ENCODE peak calls at places on chromosomes 2 and 18, in seven cellular contexts. J is posterior cingulate gyrus, V is dermis blood vessel endothelial cell, K is HT1080, B is PC-3, C is NB4, W is left ventricle myocardium inferior. F is an unnamed sample.

GRCh38 chr2:233252227-233252626 is 754 bp downstream of the ATG16L1 start:
- DNase-seq in J (no peak), V (peak), K (no peak), B (no peak), C (peak), W (no peak), F (peak)

GRCh38 chr2:226515344-226516055 is 284.1 kb downstream of the IRS1 start:
- DNase-seq in J (no peak), V (no peak), K (no peak), B (no peak), C (no peak), W (no peak), F (no peak)

GRCh38 chr2:226791056-226791486 is 8.5 kb downstream of the IRS1 start:
- DNase-seq in J (no peak), V (peak), K (no peak), B (no peak), C (no peak), W (no peak), F (peak)

GRCh38 chr2:150624001-150624401 is 136.5 kb upstream of the RND3 start:
- DNase-seq in J (no peak), V (peak), K (peak), B (peak), C (peak), W (no peak), F (no peak)

GRCh38 chr2:30335981-30336538 is 104.7 kb downstream of the LBH start:
- DNase-seq in J (no peak), V (no peak), K (no peak), B (no peak), C (no peak), W (no peak), F (no peak)

GRCh38 chr2:142874293-142874814 is 3.1 kb upstream of the KYNU start:
- DNase-seq in J (no peak), V (peak), K (peak), B (peak), C (peak), W (no peak), F (peak)

GRCh38 chr2:179417436-179417949 is 152.9 kb upstream of the SESTD1 start:
- DNase-seq in J (no peak), V (no peak), K (no peak), B (no peak), C (no peak), W (no peak), F (no peak)

GRCh38 chr2:219106251-219106650 is 45.5 kb upstream of the IHH start:
- DNase-seq in J (no peak), V (no peak), K (no peak), B (no peak), C (no peak), W (no peak), F (no peak)

GRCh38 chr2:204544961-204545860 is at the start of gene PARD3B:
- DNase-seq in J (no peak), V (peak), K (peak), B (peak), C (peak), W (peak), F (peak)

GRCh38 chr2:114442545-114442944 is at the start of gene DPP10:
- DNase-seq in J (no peak), V (peak), K (peak), B (peak), C (peak), W (no peak), F (peak)

GRCh38 chr18:44804033-44804432 is 123.3 kb downstream of the SETBP1 start:
- DNase-seq in J (no peak), V (no peak), K (no peak), B (no peak), C (no peak), W (no peak), F (no peak)

GRCh38 chr18:61554946-61555361 is 221.7 kb downstream of the CDH20 start:
- DNase-seq in J (no peak), V (no peak), K (no peak), B (no peak), C (no peak), W (no peak), F (no peak)

GRCh38 chr2:70643715-70644114 is 90.1 kb upstream of the TGFA start:
- DNase-seq in J (no peak), V (peak), K (peak), B (peak), C (peak), W (no peak), F (peak)

GRCh38 chr2:137944714-137945113 is 19.6 kb upstream of the HNMT start:
- DNase-seq in J (no peak), V (no peak), K (no peak), B (no peak), C (no peak), W (no peak), F (no peak)

GRCh38 chr2:112047537-112048235 is 7.4 kb upstream of the TMEM87B start:
- DNase-seq in J (no peak), V (no peak), K (no peak), B (no peak), C (no peak), W (no peak), F (no peak)

GRCh38 chr2:104969564-104969963 is 68.3 kb upstream of the MRPS9 start:
- DNase-seq in J (no peak), V (no peak), K (peak), B (peak), C (peak), W (no peak), F (peak)

GRCh38 chr2:199128476-199129214 is 329.1 kb downstream of the SATB2 start:
- DNase-seq in J (no peak), V (no peak), K (no peak), B (no peak), C (no peak), W (no peak), F (no peak)

GRCh38 chr2:240399419-240400318 is 35.8 kb upstream of the GPC1 start:
- DNase-seq in J (no peak), V (no peak), K (no peak), B (no peak), C (no peak), W (no peak), F (no peak)

GRCh38 chr18:62510744-62511143 is 12.1 kb upstream of the ZCCHC2 start:
- DNase-seq in J (no peak), V (no peak), K (no peak), B (no peak), C (no peak), W (no peak), F (no peak)

GRCh38 chr2:62042944-62043343 is 137.5 kb downstream of the COMMD1 start:
- DNase-seq in J (no peak), V (no peak), K (no peak), B (peak), C (no peak), W (no peak), F (peak)

GRCh38 chr2:240137596-240138274 is 1.6 kb upstream of the COPS9 start:
- DNase-seq in J (no peak), V (no peak), K (no peak), B (no peak), C (no peak), W (no peak), F (no peak)

GRCh38 chr18:41639218-41639617 is 315.8 kb upstream of the PIK3C3 start:
- DNase-seq in J (no peak), V (no peak), K (no peak), B (no peak), C (no peak), W (no peak), F (no peak)

F was measured in RWPE1.